ENCODE peak calls at places on chromosomes 5 and 9, in five cellular contexts. T is PC-3, L is GM23338, F is HCT116, M is A673. G is an unnamed sample. For H3K4me1, the result is how much of the 10 kb centered on the place peaks cover.

GRCh38 chr5:57422993-57423392 is 59.6 kb downstream of the ACTBL2 start:
- DNase-seq in F (no peak), M (no peak), L (no peak), T (no peak), G (no peak)

GRCh38 chr5:58786904-58787303 is 204.0 kb downstream of the RAB3C start:
- DNase-seq in M (no peak), F (no peak), T (no peak), L (no peak), G (no peak)

GRCh38 chr5:36502608-36503007 is 103.8 kb upstream of the SLC1A3 start:
- DNase-seq in L (no peak), M (peak), F (no peak), T (peak), G (peak)

GRCh38 chr5:142650881-142651280 is 35.0 kb downstream of the FGF1 start:
- DNase-seq in L (no peak), F (no peak), M (no peak), T (no peak), G (no peak)

GRCh38 chr9:101758300-101758930 is 20.0 kb upstream of the GRIN3A start:
- DNase-seq in T (no peak), M (peak), L (no peak), F (no peak), G (no peak)

GRCh38 chr9:22238809-22239684 is 207.6 kb upstream of the DMRTA1 start:
- DNase-seq in F (peak), M (no peak), T (peak), L (peak), G (peak)

GRCh38 chr9:98607787-98608186 is 100.9 kb downstream of the GABBR2 start:
- DNase-seq in T (peak), M (no peak), L (no peak), F (no peak), G (peak)

GRCh38 chr5:110086658-110087388 is 397.1 kb downstream of the MAN2A1 start:
- DNase-seq in L (no peak), T (peak), F (no peak), M (peak), G (peak)

GRCh38 chr9:115008536-115008935 is 78.1 kb upstream of the TNFSF8 start:
- DNase-seq in M (peak), F (no peak), T (peak), L (no peak), G (peak)

GRCh38 chr9:93059097-93059959 is 827 bp downstream of the SUSD3 start:
- DNase-seq in L (no peak), T (no peak), M (no peak), F (no peak), G (no peak)

GRCh38 chr9:36306481-36307306 is 48.4 kb upstream of the GNE start:
- DNase-seq in L (no peak), M (peak), T (peak), F (no peak), G (peak)

GRCh38 chr9:90873422-90873821 is 71.8 kb downstream of the SYK start:
- DNase-seq in L (no peak), M (no peak), T (no peak), F (no peak), G (no peak)

GRCh38 chr5:172548311-172548731 is 92.7 kb upstream of the NEURL1B start:
- DNase-seq in T (no peak), L (no peak), F (no peak), M (no peak), G (no peak)
- H3K4me1 ChIP-seq in T (under half), L (under half), F (under half), M (under half), G (under half)

GRCh38 chr5:154653764-154654483 is 101.3 kb upstream of the LARP1 start:
- DNase-seq in T (no peak), F (no peak), M (no peak), L (no peak), G (no peak)

GRCh38 chr5:154652746-154653417 is 102.3 kb upstream of the LARP1 start:
- DNase-seq in L (peak), F (no peak), M (peak), T (no peak), G (peak)

GRCh38 chr5:154653418-154653763 is 101.8 kb upstream of the LARP1 start:
- DNase-seq in M (no peak), L (no peak), T (no peak), F (no peak), G (no peak)

GRCh38 chr5:154654484-154655375 is 100.4 kb upstream of the LARP1 start:
- DNase-seq in L (no peak), F (no peak), T (no peak), M (peak), G (no peak)
- H3K27ac ChIP-seq in L (peak), F (no peak), T (no peak), M (peak), G (no peak)

DNA sequence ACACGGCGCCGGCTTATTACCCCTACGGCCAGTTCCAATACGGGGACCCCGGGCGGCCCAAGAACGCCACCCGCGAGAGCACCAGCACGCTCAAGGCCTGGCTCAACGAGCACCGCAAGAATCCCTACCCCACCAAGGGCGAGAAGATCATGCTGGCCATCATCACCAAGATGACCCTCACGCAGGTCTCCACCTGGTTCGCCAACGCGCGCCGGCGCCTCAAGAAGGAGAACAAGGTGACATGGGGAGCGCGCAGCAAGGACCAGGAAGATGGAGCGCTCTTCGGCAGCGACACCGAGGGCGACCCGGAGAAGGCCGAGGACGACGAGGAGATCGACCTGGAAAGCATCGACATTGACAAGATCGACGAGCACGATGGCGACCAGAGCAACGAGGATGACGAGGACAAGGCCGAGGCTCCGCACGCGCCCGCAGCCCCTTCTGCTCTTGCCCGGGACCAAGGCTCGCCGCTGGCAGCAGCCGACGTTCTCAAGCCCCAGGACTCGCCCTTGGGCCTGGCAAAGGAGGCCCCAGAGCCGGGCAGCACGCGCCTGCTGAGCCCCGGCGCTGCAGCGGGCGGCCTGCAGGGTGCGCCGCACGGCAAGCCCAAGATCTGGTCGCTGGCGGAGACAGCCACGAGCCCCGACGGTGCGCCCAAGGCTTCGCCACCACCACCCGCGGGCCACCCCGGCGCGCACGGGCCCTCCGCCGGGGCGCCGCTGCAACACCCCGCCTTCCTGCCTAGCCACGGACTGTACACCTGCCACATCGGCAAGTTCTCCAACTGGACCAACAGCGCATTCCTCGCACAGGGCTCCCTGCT is 3.9 kb downstream of the IRX1 start:
- DNase-seq in M (no peak), F (no peak), L (peak), T (no peak), G (peak)
- TF ChIP-seq EZH2 in M (no peak), F (no peak), L (peak), T (no peak), G (no peak)

GRCh38 chr5:181050016-181050415 is 9.9 kb downstream of the BTNL9 start:
- DNase-seq in F (no peak), M (no peak), L (no peak), T (no peak), G (no peak)
- H3K4me1 ChIP-seq in F (under half), M (under half), L (under half), T (under half), G (under half)

DNA sequence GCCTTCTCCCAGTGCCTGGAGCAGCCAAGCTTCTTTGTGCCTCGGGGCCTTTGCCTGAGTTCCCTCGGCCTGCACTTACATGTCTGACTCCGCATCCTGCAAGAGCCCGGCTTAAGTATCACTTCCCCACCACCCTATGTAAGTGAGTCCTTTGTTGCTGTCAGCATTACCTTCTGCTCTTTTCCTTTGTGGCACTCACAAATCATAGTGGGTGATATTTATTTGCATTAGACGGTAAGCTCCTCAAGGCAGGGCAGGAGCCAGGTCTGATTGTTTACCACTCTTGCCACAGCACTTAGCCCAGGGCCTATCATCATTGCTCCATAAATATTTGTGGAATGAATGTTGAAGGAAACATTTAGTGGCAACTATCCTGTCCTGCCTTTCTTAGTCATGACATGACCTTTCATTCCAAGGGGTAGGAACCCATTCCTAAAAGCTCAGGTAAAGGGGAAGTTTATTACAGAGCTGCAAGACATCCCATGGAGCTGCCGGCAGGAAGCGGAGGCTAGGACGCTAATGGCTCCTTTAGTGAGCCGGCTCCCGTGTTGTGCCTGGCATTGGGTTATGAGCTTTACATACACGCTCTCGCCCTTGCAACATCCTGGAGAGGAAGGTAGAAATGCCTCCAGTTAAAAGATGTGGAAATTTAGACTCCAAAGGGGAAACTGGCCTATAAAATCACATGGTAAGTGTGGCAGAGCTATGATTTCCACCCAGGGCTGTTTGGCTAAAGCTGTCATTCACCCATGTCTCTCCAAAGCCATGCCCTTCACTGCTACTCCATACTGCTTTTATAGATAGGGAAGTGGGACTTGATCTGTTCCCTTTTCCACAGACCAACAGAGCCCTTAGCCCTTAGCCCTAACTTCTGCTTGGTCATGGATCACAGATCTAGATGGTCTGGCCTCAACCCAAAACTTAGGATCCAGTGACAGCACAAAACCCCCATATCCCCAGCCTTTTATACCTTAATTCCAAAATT is 5.0 kb downstream of the GM2A start:
- DNase-seq in T (peak), F (no peak), L (no peak), M (no peak), G (peak)
- H3K27ac ChIP-seq in T (peak), F (no peak), L (peak), M (no peak), G (no peak)

DNA sequence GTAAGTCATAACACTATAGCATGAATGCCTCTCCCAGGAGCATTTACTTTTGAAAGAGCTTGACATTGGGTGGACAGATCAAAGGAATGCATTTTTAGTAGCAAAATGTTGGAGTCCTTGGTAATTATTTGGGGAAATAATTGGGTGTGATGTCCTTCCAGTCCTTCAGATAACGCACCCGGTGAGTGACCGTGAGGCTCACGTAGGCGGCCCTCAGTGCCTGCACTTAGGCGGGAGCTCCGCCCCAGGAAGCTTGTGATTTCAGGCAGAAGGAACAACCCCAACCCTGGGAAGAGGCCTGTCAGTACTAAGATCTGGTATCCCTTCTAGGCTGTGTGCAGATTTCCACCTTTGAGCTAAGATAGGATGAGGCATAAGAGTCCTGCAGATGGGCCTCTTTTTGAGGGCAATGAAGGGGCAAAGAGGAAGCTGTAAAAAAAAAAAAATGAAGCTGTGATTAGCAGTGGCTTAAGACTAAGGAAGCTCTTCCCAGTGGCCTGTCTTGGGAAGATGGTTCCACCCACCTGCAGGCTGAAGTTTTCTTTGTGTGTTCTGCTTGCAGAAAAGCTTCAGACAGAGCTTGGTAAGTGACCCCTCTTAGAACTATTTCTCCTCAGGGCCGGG is 14.9 kb downstream of the BTNL9 start:
- DNase-seq in F (no peak), M (no peak), L (no peak), T (no peak), G (no peak)
- TF ChIP-seq EZH2 in F (no peak), M (no peak), L (no peak), T (no peak), G (no peak)

GRCh38 chr5:80866372-80866771 is 93.8 kb upstream of the RASGRF2 start:
- DNase-seq in F (no peak), L (no peak), T (no peak), M (no peak), G (no peak)
- H3K4me1 ChIP-seq in F (under half), L (under half), T (under half), M (under half), G (under half)

DNA sequence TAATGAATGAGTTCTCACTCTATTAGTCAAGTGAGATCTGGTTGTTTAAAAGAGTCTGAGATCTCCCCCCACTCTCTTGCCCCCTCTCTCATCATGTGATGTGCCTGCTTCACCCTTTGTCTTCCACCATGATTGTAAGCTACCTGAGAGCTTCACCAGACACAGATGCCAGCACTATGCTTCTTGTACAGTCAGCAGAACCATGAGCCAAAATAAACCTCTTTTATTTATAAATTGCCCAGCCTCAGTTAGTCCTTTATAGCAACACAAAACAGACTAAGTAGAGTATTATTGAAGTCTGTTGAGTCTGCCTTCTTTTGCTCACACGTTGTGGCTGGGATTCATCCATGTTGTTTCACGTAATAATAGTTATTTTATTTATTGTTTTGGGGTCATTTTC is 14.3 kb downstream of the CYSTM1 start:
- DNase-seq in F (no peak), L (no peak), M (no peak), T (no peak), G (no peak)
- H3K27ac ChIP-seq in F (no peak), L (no peak), M (no peak), T (no peak), G (no peak)

DNA sequence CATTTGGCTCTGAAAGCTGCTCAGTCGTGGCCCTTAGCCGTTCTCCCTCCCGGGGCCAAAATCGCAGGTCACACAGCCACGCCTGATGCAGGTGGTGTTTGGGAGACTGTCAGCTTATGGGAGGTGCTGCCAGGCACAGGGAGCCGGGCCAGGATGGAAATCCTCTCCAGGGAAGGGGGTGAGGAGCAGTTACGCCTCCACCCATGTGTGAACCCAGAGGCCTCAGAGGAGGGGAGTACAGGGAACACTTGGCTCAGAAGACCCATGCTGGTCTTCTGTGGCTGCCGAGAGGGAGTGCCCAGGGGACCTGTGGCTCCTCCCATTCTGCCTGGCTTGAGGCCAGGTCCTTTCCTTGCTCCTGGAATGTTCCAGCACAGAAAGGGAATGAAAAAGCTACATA is 3.6 kb upstream of the OLFM1 start:
- DNase-seq in F (no peak), L (no peak), T (no peak), M (no peak), G (no peak)
- TF ChIP-seq EZH2 in F (no peak), L (no peak), T (no peak), M (no peak), G (no peak)

G was measured in fibroblast of lung.